ENCODE peak calls at places on chromosomes 16 and 17, in four cellular contexts. L is fibroblast of lung; U is pancreas; V is stimulated activated effector memory CD8-positive, alpha-beta T cell treated with anti-CD3 and anti-CD28 coated beads, Interleukin-12 subunit alpha, Interleukin-12 subunit beta, amount 100 ng/mL, for 72 hours. E is an unnamed sample.

GRCh38 chr16:84175351-84176081 is 11.3 kb downstream of the TAF1C start:
- DNase-seq in L (peak), V (peak), U (no peak), E (peak)

GRCh38 chr16:1299012-1299867 is 10.2 kb upstream of the UBE2I start:
- DNase-seq in V (no peak), U (peak), L (no peak), E (peak)

GRCh38 chr17:4708436-4708835 is 2.0 kb upstream of the ARRB2 start:
- DNase-seq in L (no peak), U (no peak), V (no peak), E (no peak)

GRCh38 chr17:31581022-31581483 is 189.6 kb downstream of the RAB11FIP4 start:
- DNase-seq in V (no peak), U (peak), L (peak), E (peak)

GRCh38 chr17:35129154-35129972 is 7.9 kb downstream of the FNDC8 start:
- DNase-seq in U (no peak), L (no peak), V (no peak), E (no peak)

GRCh38 chr17:68603027-68603426 is 1.9 kb upstream of the FAM20A start:
- DNase-seq in V (no peak), U (no peak), L (no peak), E (no peak)

GRCh38 chr17:35746956-35747355 is 6.1 kb downstream of the GAS2L2 start:
- DNase-seq in U (no peak), V (no peak), L (no peak), E (no peak)

GRCh38 chr16:50268352-50268751 is 2.0 kb downstream of the ADCY7 start:
- DNase-seq in L (no peak), V (no peak), U (peak), E (no peak)

GRCh38 chr16:7745321-7745720 is 412.7 kb downstream of the RBFOX1 start:
- DNase-seq in U (no peak), L (no peak), V (no peak), E (no peak)

GRCh38 chr17:57859601-57860413 is 10.0 kb upstream of the MRPS23 start:
- DNase-seq in L (no peak), U (no peak), V (no peak), E (no peak)

GRCh38 chr17:29726721-29727252 is 104.1 kb upstream of the CORO6 start:
- DNase-seq in L (peak), V (no peak), U (no peak), E (no peak)

GRCh38 chr17:21095735-21096134 is 31.0 kb upstream of the DHRS7B start:
- DNase-seq in U (no peak), V (no peak), L (no peak), E (no peak)

GRCh38 chr16:51153275-51153991 is 2.4 kb upstream of the SALL1 start:
- DNase-seq in V (no peak), L (peak), U (no peak), E (no peak)

GRCh38 chr17:4988168-4988567 is 693 bp upstream of the CAMTA2 start:
- DNase-seq in V (no peak), U (no peak), L (no peak), E (no peak)

E was measured in stomach.